ENCODE peak calls at places on chromosomes 11 and 22, in seven cellular contexts. H is uterus, S is thoracic aorta, Z is A549, Q is right lobe of liver, O is suprapubic skin, E is lower lobe of right lung. Y is an unnamed sample. For H3K4me1, the result is how much of the 10 kb centered on the place peaks cover.

GRCh38 chr11:86644291-86644690 is 28.1 kb downstream of the ME3 start:
- DNase-seq in H (no peak), S (no peak), Z (no peak), Q (no peak), O (no peak), E (no peak), Y (no peak)

GRCh38 chr11:111635706-111636045 is 33.4 kb downstream of the SIK2 start:
- DNase-seq in H (peak), S (no peak), Z (no peak), Q (no peak), O (no peak), E (no peak), Y (peak)

GRCh38 chr22:22078329-22078728 is 95.7 kb upstream of the TOP3B start:
- DNase-seq in H (no peak), S (no peak), Z (no peak), Q (no peak), O (no peak), E (no peak), Y (no peak)

GRCh38 chr22:27215826-27216320 is 558.5 kb downstream of the MIAT start:
- DNase-seq in H (no peak), S (no peak), Z (no peak), Q (no peak), O (no peak), E (no peak), Y (no peak)

GRCh38 chr22:49925525-49926128 is 7.2 kb downstream of the CRELD2 start:
- DNase-seq in H (no peak), S (no peak), Z (no peak), Q (no peak), O (no peak), E (no peak), Y (no peak)

GRCh38 chr11:134200688-134201087 is 23.1 kb downstream of the NCAPD3 start:
- DNase-seq in H (no peak), S (no peak), Z (no peak), Q (no peak), O (no peak), E (no peak), Y (no peak)

GRCh38 chr11:120340529-120340928 is 4.3 kb downstream of the ARHGEF12 start:
- DNase-seq in H (no peak), S (no peak), Z (no peak), Q (no peak), O (no peak), E (no peak), Y (no peak)

GRCh38 chr11:103618532-103618931 is 417.9 kb upstream of the DDI1 start:
- DNase-seq in H (no peak), S (no peak), Z (no peak), Q (no peak), O (no peak), E (no peak), Y (no peak)

GRCh38 chr11:19432370-19433163 is 191.8 kb upstream of the E2F8 start:
- DNase-seq in H (no peak), S (no peak), Z (no peak), Q (no peak), O (no peak), E (no peak), Y (peak)

GRCh38 chr11:88680806-88681205 is 343.3 kb upstream of the CTSC start:
- DNase-seq in H (no peak), S (no peak), Z (no peak), Q (no peak), O (no peak), E (no peak), Y (no peak)

GRCh38 chr22:37636186-37636948 is 3.1 kb upstream of the SH3BP1 start:
- DNase-seq in H (no peak), S (no peak), Z (no peak), Q (no peak), O (no peak), E (no peak), Y (peak)

GRCh38 chr11:15770798-15771414 is 585.4 kb downstream of the SOX6 start:
- DNase-seq in H (no peak), S (no peak), Z (peak), Q (peak), O (no peak), E (peak), Y (peak)

GRCh38 chr11:20112291-20113146 is 47.8 kb downstream of the DBX1 start:
- DNase-seq in H (peak), S (peak), Z (peak), Q (no peak), O (no peak), E (no peak), Y (peak)

GRCh38 chr22:39138357-39138997 is 14.0 kb downstream of the CBX7 start:
- DNase-seq in H (no peak), S (no peak), Z (no peak), Q (no peak), O (no peak), E (no peak), Y (no peak)

GRCh38 chr11:129148487-129148886 is 43.6 kb downstream of the ARHGAP32 start:
- DNase-seq in H (no peak), S (no peak), Z (no peak), Q (no peak), O (no peak), E (no peak), Y (no peak)

GRCh38 chr22:48393041-48393370 is 1434.7 kb downstream of the BRD1 start:
- DNase-seq in H (no peak), S (no peak), Z (no peak), Q (no peak), O (peak), E (no peak), Y (no peak)

GRCh38 chr11:36098046-36098445 is 154.2 kb downstream of the LDLRAD3 start:
- DNase-seq in H (no peak), S (no peak), Z (no peak), Q (no peak), O (no peak), E (no peak), Y (peak)

GRCh38 chr11:70483077-70483861 is 84.9 kb downstream of the CTTN start:
- DNase-seq in H (no peak), S (no peak), Z (peak), Q (no peak), O (no peak), E (peak), Y (peak)

GRCh38 chr11:57307666-57308270 is 17.0 kb downstream of the TNKS1BP1 start:
- DNase-seq in H (no peak), S (no peak), Z (no peak), Q (no peak), O (no peak), E (no peak), Y (no peak)

GRCh38 chr11:45906096-45906682 is 882 bp downstream of the FREY1 start:
- DNase-seq in H (no peak), S (no peak), Z (no peak), Q (no peak), O (no peak), E (no peak), Y (no peak)

GRCh38 chr11:15653191-15653590 is 538.5 kb downstream of the INSC start:
- DNase-seq in H (no peak), S (no peak), Z (no peak), Q (no peak), O (no peak), E (no peak), Y (no peak)

GRCh38 chr22:29702931-29703594 is 16.7 kb upstream of the CABP7 start:
- DNase-seq in H (no peak), S (no peak), Z (no peak), Q (no peak), O (no peak), E (peak), Y (no peak)

GRCh38 chr11:30564994-30565393 is 21.2 kb downstream of the MPPED2 start:
- DNase-seq in H (no peak), S (no peak), Z (no peak), Q (no peak), O (no peak), E (no peak), Y (no peak)
- H3K4me1 ChIP-seq in H (under half), S (half or more), Z (under half), Q (under half), O (under half), E (under half), Y (under half)

GRCh38 chr22:43529461-43529860 is 117.6 kb downstream of the MPPED1 start:
- DNase-seq in H (no peak), S (no peak), Z (no peak), Q (no peak), O (no peak), E (no peak), Y (no peak)

GRCh38 chr22:43532301-43533050 is 120.7 kb downstream of the MPPED1 start:
- DNase-seq in H (no peak), S (no peak), Z (no peak), Q (no peak), O (no peak), E (no peak), Y (no peak)

GRCh38 chr22:43529954-43530863 is 118.4 kb downstream of the MPPED1 start:
- DNase-seq in H (no peak), S (no peak), Z (no peak), Q (no peak), O (no peak), E (no peak), Y (no peak)

GRCh38 chr22:43531651-43532050 is 119.8 kb downstream of the MPPED1 start:
- DNase-seq in H (no peak), S (no peak), Z (no peak), Q (no peak), O (no peak), E (no peak), Y (no peak)

GRCh38 chr22:43530864-43531201 is 119.0 kb downstream of the MPPED1 start:
- DNase-seq in H (no peak), S (no peak), Z (no peak), Q (no peak), O (no peak), E (no peak), Y (no peak)
- H3K27ac ChIP-seq in H (no peak), S (no peak), Z (no peak), Q (no peak), O (no peak), E (no peak), Y (no peak)

GRCh38 chr11:125188021-125188420 is 23.5 kb downstream of the PKNOX2 start:
- DNase-seq in H (no peak), S (no peak), Z (no peak), Q (no peak), O (no peak), E (no peak), Y (no peak)
- H3K4me1 ChIP-seq in H (under half), S (under half), Z (under half), Q (under half), O (under half), E (under half), Y (under half)

GRCh38 chr22:20129747-20130014 is 1.9 kb upstream of the ZDHHC8 start:
- DNase-seq in H (no peak), S (no peak), Z (no peak), Q (no peak), O (no peak), E (no peak), Y (no peak)

GRCh38 chr22:20128902-20129746 is 2.5 kb upstream of the ZDHHC8 start:
- DNase-seq in H (no peak), S (no peak), Z (no peak), Q (peak), O (no peak), E (no peak), Y (peak)

GRCh38 chr22:20131593-20131855 is at the start of gene ZDHHC8:
- DNase-seq in H (no peak), S (no peak), Z (no peak), Q (no peak), O (no peak), E (no peak), Y (no peak)

GRCh38 chr22:20130739-20131592 is 638 bp upstream of the ZDHHC8 start:
- DNase-seq in H (peak), S (peak), Z (no peak), Q (peak), O (peak), E (peak), Y (peak)

DNA sequence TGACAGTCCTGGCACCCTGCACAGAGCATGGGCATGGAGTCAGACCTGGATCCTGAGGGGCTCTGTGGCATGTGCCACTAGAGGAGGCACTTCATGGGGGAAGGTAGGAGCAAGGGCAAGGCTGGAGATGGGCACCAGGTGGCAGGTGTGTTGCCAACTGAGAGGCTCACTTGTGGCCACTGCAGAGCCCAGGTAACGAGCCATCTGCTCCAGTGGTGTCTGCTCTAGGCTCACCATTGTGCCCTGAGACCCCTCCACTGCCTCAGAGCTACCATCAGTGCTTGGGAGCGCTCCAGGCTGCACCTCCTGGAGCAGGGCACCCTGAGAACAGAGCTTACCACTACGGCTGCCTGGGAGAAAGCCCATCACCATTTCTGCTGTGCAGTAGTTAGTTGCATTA is 1.3 kb upstream of the ZDHHC8 start:
- DNase-seq in H (no peak), S (no peak), Z (no peak), Q (no peak), O (no peak), E (no peak), Y (no peak)
- H3K27ac ChIP-seq in H (peak), S (peak), Z (no peak), Q (no peak), O (no peak), E (peak), Y (no peak)

DNA sequence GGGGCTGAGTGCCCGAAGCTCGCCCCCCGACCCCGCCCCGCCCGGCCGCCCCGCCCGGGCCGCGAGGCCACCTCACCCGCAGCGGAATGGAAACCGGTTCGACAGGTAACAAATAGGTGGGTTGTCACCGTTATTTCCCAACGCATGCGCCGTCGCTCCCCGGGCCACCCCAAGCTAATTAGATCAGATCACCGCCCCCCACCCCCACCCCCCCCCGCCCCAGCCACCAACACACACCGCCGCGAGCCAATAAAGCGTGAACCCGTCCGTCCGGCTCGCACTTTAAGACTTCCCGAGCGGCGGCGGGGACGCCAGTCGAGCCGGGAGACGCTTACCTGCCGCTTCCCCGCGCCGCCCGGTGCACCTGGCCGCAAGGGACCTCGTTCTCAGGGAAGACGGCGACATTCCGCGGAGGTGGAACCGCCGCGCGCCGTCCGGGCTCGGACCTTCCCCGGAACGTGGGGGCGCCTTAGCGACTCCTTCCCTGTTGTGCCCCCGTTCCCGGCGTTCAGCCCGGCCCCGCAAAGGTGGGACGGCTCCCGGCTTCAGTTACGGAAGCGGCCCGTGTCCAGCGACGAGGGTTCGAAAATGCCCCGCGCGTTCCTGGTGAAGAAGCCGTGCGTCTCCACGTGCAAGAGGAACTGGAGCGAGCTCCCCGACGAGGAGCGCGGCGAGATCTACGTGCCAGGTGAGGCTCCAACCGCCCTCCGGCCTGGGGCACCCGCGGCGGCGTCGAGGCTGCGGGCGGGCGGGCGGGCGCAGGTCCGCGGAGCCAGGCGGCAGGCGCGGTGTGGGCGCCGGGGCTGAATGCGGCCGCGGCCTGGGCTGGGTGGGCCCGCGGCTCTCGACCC is at the start of gene OVOL1:
- DNase-seq in H (no peak), S (no peak), Z (no peak), Q (no peak), O (peak), E (peak), Y (no peak)
- H3K4me1 ChIP-seq in H (under half), S (under half), Z (under half), Q (under half), O (half or more), E (under half), Y (under half)

GRCh38 chr11:76206327-76207081 is at the start of gene WNT11:
- DNase-seq in H (peak), S (no peak), Z (peak), Q (no peak), O (no peak), E (peak), Y (no peak)

GRCh38 chr11:76208438-76208828 is 2.1 kb upstream of the WNT11 start:
- DNase-seq in H (peak), S (no peak), Z (no peak), Q (no peak), O (no peak), E (no peak), Y (no peak)

GRCh38 chr11:76209671-76209955 is 3.3 kb upstream of the WNT11 start:
- DNase-seq in H (no peak), S (no peak), Z (no peak), Q (no peak), O (no peak), E (no peak), Y (peak)

GRCh38 chr11:76208829-76209670 is 2.7 kb upstream of the WNT11 start:
- DNase-seq in H (peak), S (no peak), Z (peak), Q (peak), O (peak), E (peak), Y (peak)

DNA sequence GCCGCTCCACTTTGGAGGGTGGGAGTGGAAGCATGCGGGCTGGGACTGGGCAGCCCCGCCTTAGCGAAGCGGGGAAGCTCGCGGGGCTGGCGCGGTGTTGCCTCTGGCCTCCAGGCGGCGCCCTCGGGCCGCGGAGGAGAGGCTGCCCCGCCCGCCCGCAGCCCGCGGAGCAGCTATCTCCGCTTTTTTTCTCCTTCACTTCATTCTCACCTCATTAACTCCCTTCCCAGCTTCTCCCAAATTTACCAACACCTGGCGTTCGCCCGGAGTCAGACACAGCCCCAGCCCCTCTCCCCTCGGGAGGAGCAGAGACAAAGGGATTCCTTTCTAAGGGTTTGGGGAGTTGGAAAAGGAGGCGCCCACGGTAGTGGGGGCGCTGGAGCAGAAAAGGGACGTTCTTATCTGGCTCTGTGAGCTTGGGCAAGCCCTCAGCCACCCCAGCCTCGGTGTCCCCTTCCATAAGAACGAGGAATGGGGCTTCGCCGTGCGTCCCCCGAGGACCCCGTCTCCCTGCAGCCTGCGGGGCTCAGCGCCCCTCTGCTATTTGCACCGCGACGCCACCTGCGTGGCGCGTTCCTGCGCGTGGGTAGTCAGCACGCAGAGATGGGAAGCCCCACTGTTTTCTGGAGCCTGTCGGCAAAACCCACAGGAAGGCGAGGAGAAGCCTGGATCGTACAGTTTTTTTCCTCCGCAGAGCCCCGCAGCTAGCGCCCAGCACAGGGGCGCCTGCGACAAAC is 1.5 kb upstream of the WNT11 start:
- DNase-seq in H (peak), S (no peak), Z (peak), Q (peak), O (no peak), E (peak), Y (peak)
- H3K27ac ChIP-seq in H (peak), S (no peak), Z (peak), Q (peak), O (no peak), E (no peak), Y (no peak)